ENCODE peak calls at places on chromosomes 2 and 18, in eight cellular contexts. U is AG08396, R is LHCN-M2, M is aorta, C is nephron progenitor cell, W is T-helper 2 cell, H is EL, P is left cardiac atrium. A is an unnamed sample.

GRCh38 chr18:46734981-46735380 is 21.9 kb downstream of the ST8SIA5 start:
- DNase-seq in C (no peak), U (no peak), P (no peak), M (no peak), H (no peak), R (no peak), W (no peak), A (no peak)

GRCh38 chr2:142130111-142131015 is 453 bp downstream of the LRP1B start:
- DNase-seq in M (peak; percentile 86), H (peak; percentile 32), C (peak; percentile 66), W (peak; percentile 20), U (peak; percentile 21), P (peak; percentile 59), R (peak; percentile 6), A (peak; percentile 30)

GRCh38 chr2:241063093-241063551 is 39.0 kb downstream of the MTERF4 start:
- DNase-seq in W (no peak), H (no peak), U (no peak), P (no peak), C (no peak), M (no peak), R (no peak), A (no peak)

GRCh38 chr18:79607361-79607930 is 72.2 kb upstream of the CTDP1 start:
- DNase-seq in R (no peak), M (peak; percentile 71), H (no peak), P (peak; percentile 16), C (no peak), U (no peak), W (no peak), A (no peak)

GRCh38 chr18:9516437-9517064 is 41.2 kb downstream of the RALBP1 start:
- DNase-seq in M (no peak), P (no peak), R (peak; percentile 51), W (peak; percentile 50), H (peak; percentile 46), U (peak; percentile 16), C (peak; percentile 10), A (peak; percentile 79)

GRCh38 chr2:27863146-27863545 is 27.0 kb downstream of the RBKS start:
- DNase-seq in U (no peak), R (no peak), H (no peak), C (no peak), W (no peak), P (no peak), M (no peak), A (no peak)

GRCh38 chr2:128562471-128563347 is 244.0 kb upstream of the HS6ST1 start:
- DNase-seq in U (no peak), H (peak; percentile 60), M (no peak), C (no peak), W (no peak), R (no peak), P (no peak), A (no peak)

GRCh38 chr2:111633139-111633538 is 250.9 kb downstream of the ANAPC1 start:
- DNase-seq in R (no peak), P (no peak), U (no peak), H (no peak), M (no peak), W (no peak), C (no peak), A (no peak)

GRCh38 chr2:1995987-1996386 is 251.7 kb upstream of the PXDN start:
- DNase-seq in W (peak; percentile 44), M (no peak), U (no peak), P (no peak), H (peak; percentile 41), R (no peak), C (no peak), A (peak; percentile 31)

A was measured in PC-3.